ENCODE peak calls at places on chromosomes 12 and 14, in seven cellular contexts. One of them, this sample, is unnamed.

GRCh38 chr12:119603767-119604166 is 10.2 kb downstream of the TMEM233 start:
- DNase-seq in hippocampal formation: no peak
- DNase-seq in CD8-positive, alpha-beta memory T cell: no peak
- DNase-seq in A172: no peak
- DNase-seq in stimulated activated CD4-positive, alpha-beta T cell treated with anti-CD3 and anti-CD28 coated beads, Interleukin-12 subunit alpha, Interleukin-12 subunit beta, amount 100 ng/mL, for 4 hours: no peak
- DNase-seq in lung: no peak
- DNase-seq in BE2C: no peak
- DNase-seq in this sample: no peak

GRCh38 chr12:32559434-32559833 is 119.7 kb upstream of the DNM1L start:
- DNase-seq in hippocampal formation: no peak
- DNase-seq in CD8-positive, alpha-beta memory T cell: no peak
- DNase-seq in A172: no peak
- DNase-seq in stimulated activated CD4-positive, alpha-beta T cell treated with anti-CD3 and anti-CD28 coated beads, Interleukin-12 subunit alpha, Interleukin-12 subunit beta, amount 100 ng/mL, for 4 hours: no peak
- DNase-seq in lung: no peak
- DNase-seq in BE2C: no peak
- DNase-seq in this sample: no peak

GRCh38 chr12:33588082-33588712 is 148.6 kb upstream of the SYT10 start:
- DNase-seq in hippocampal formation: no peak
- DNase-seq in CD8-positive, alpha-beta memory T cell: no peak
- DNase-seq in A172: peak
- DNase-seq in stimulated activated CD4-positive, alpha-beta T cell treated with anti-CD3 and anti-CD28 coated beads, Interleukin-12 subunit alpha, Interleukin-12 subunit beta, amount 100 ng/mL, for 4 hours: no peak
- DNase-seq in lung: peak
- DNase-seq in BE2C: no peak
- DNase-seq in this sample: peak

GRCh38 chr12:123062682-123063426 is 82.4 kb downstream of the ARL6IP4 start:
- DNase-seq in hippocampal formation: no peak
- DNase-seq in CD8-positive, alpha-beta memory T cell: no peak
- DNase-seq in A172: peak
- DNase-seq in stimulated activated CD4-positive, alpha-beta T cell treated with anti-CD3 and anti-CD28 coated beads, Interleukin-12 subunit alpha, Interleukin-12 subunit beta, amount 100 ng/mL, for 4 hours: no peak
- DNase-seq in lung: peak
- DNase-seq in BE2C: no peak
- DNase-seq in this sample: peak

GRCh38 chr12:64744422-64745258 is 14.6 kb downstream of the GNS start:
- DNase-seq in hippocampal formation: no peak
- DNase-seq in CD8-positive, alpha-beta memory T cell: no peak
- DNase-seq in A172: peak
- DNase-seq in stimulated activated CD4-positive, alpha-beta T cell treated with anti-CD3 and anti-CD28 coated beads, Interleukin-12 subunit alpha, Interleukin-12 subunit beta, amount 100 ng/mL, for 4 hours: no peak
- DNase-seq in lung: no peak
- DNase-seq in BE2C: no peak
- DNase-seq in this sample: no peak

GRCh38 chr14:58709949-58710348 is 72.2 kb downstream of the DACT1 start:
- DNase-seq in hippocampal formation: no peak
- DNase-seq in CD8-positive, alpha-beta memory T cell: no peak
- DNase-seq in A172: no peak
- DNase-seq in stimulated activated CD4-positive, alpha-beta T cell treated with anti-CD3 and anti-CD28 coated beads, Interleukin-12 subunit alpha, Interleukin-12 subunit beta, amount 100 ng/mL, for 4 hours: no peak
- DNase-seq in lung: no peak
- DNase-seq in BE2C: no peak
- DNase-seq in this sample: no peak

GRCh38 chr14:73245401-73246325 is 8.4 kb downstream of the PAPLN start:
- DNase-seq in hippocampal formation: no peak
- DNase-seq in CD8-positive, alpha-beta memory T cell: peak
- DNase-seq in A172: no peak
- DNase-seq in stimulated activated CD4-positive, alpha-beta T cell treated with anti-CD3 and anti-CD28 coated beads, Interleukin-12 subunit alpha, Interleukin-12 subunit beta, amount 100 ng/mL, for 4 hours: peak
- DNase-seq in lung: peak
- DNase-seq in BE2C: no peak
- DNase-seq in this sample: no peak

GRCh38 chr14:34568803-34569202 is 29.3 kb upstream of the EAPP start:
- DNase-seq in hippocampal formation: no peak
- DNase-seq in CD8-positive, alpha-beta memory T cell: no peak
- DNase-seq in A172: no peak
- DNase-seq in stimulated activated CD4-positive, alpha-beta T cell treated with anti-CD3 and anti-CD28 coated beads, Interleukin-12 subunit alpha, Interleukin-12 subunit beta, amount 100 ng/mL, for 4 hours: no peak
- DNase-seq in lung: no peak
- DNase-seq in BE2C: no peak
- DNase-seq in this sample: no peak

GRCh38 chr14:94164685-94165431 is 9.3 kb upstream of the PPP4R4 start:
- DNase-seq in hippocampal formation: no peak
- DNase-seq in CD8-positive, alpha-beta memory T cell: no peak
- DNase-seq in A172: no peak
- DNase-seq in stimulated activated CD4-positive, alpha-beta T cell treated with anti-CD3 and anti-CD28 coated beads, Interleukin-12 subunit alpha, Interleukin-12 subunit beta, amount 100 ng/mL, for 4 hours: peak
- DNase-seq in lung: no peak
- DNase-seq in BE2C: no peak
- DNase-seq in this sample: no peak

GRCh38 chr12:32107376-32108267 is 975 bp downstream of the BICD1 start:
- DNase-seq in hippocampal formation: peak
- DNase-seq in CD8-positive, alpha-beta memory T cell: no peak
- DNase-seq in A172: peak
- DNase-seq in stimulated activated CD4-positive, alpha-beta T cell treated with anti-CD3 and anti-CD28 coated beads, Interleukin-12 subunit alpha, Interleukin-12 subunit beta, amount 100 ng/mL, for 4 hours: peak
- DNase-seq in lung: no peak
- DNase-seq in BE2C: peak
- DNase-seq in this sample: no peak

GRCh38 chr12:6267007-6267721 is 43.3 kb upstream of the PLEKHG6 start:
- DNase-seq in hippocampal formation: no peak
- DNase-seq in CD8-positive, alpha-beta memory T cell: no peak
- DNase-seq in A172: no peak
- DNase-seq in stimulated activated CD4-positive, alpha-beta T cell treated with anti-CD3 and anti-CD28 coated beads, Interleukin-12 subunit alpha, Interleukin-12 subunit beta, amount 100 ng/mL, for 4 hours: peak
- DNase-seq in lung: peak
- DNase-seq in BE2C: no peak
- DNase-seq in this sample: no peak

GRCh38 chr14:29527286-29527685 is 400.4 kb downstream of the PRKD1 start:
- DNase-seq in hippocampal formation: no peak
- DNase-seq in CD8-positive, alpha-beta memory T cell: no peak
- DNase-seq in A172: no peak
- DNase-seq in stimulated activated CD4-positive, alpha-beta T cell treated with anti-CD3 and anti-CD28 coated beads, Interleukin-12 subunit alpha, Interleukin-12 subunit beta, amount 100 ng/mL, for 4 hours: no peak
- DNase-seq in lung: no peak
- DNase-seq in BE2C: no peak
- DNase-seq in this sample: no peak

GRCh38 chr12:47824198-47824597 is 4.5 kb upstream of the HDAC7 start:
- DNase-seq in hippocampal formation: no peak
- DNase-seq in CD8-positive, alpha-beta memory T cell: peak
- DNase-seq in A172: no peak
- DNase-seq in stimulated activated CD4-positive, alpha-beta T cell treated with anti-CD3 and anti-CD28 coated beads, Interleukin-12 subunit alpha, Interleukin-12 subunit beta, amount 100 ng/mL, for 4 hours: no peak
- DNase-seq in lung: no peak
- DNase-seq in BE2C: no peak
- DNase-seq in this sample: no peak

GRCh38 chr12:52496590-52497071 is 3.6 kb upstream of the KRT6A start:
- DNase-seq in hippocampal formation: no peak
- DNase-seq in CD8-positive, alpha-beta memory T cell: no peak
- DNase-seq in A172: peak
- DNase-seq in stimulated activated CD4-positive, alpha-beta T cell treated with anti-CD3 and anti-CD28 coated beads, Interleukin-12 subunit alpha, Interleukin-12 subunit beta, amount 100 ng/mL, for 4 hours: no peak
- DNase-seq in lung: no peak
- DNase-seq in BE2C: no peak
- DNase-seq in this sample: no peak